ENCODE peak calls at places on chromosomes 2 and 18, in four cellular contexts. X is stimulated activated CD8-positive, alpha-beta memory T cell treated with anti-CD3 and anti-CD28 coated beads, Interleukin-15, amount 100 ng/mL, for 1 hour; D is hippocampal formation; L is substantia nigra. W is an unnamed sample.

GRCh38 chr2:240208631-240209211 is 68.3 kb upstream of the OTOS start:
- DNase-seq in X (no peak), D (no peak), L (no peak), W (peak)

GRCh38 chr2:153403937-153404336 is 74.6 kb downstream of the RPRM start:
- DNase-seq in X (no peak), D (no peak), L (no peak), W (peak)

GRCh38 chr2:16330012-16330411 is 335.6 kb downstream of the CYRIA start:
- DNase-seq in X (no peak), D (no peak), L (no peak), W (peak)

GRCh38 chr2:231321021-231321420 is 74.5 kb upstream of the B3GNT7 start:
- DNase-seq in X (no peak), D (no peak), L (peak), W (no peak)

GRCh38 chr2:195363496-195363895 is 293.5 kb upstream of the SLC39A10 start:
- DNase-seq in X (no peak), D (no peak), L (no peak), W (no peak)

GRCh38 chr2:45224996-45225380 is 215.7 kb upstream of the SIX2 start:
- DNase-seq in X (no peak), D (no peak), L (no peak), W (no peak)

GRCh38 chr18:3704556-3705162 is 254.7 kb downstream of the TGIF1 start:
- DNase-seq in X (no peak), D (no peak), L (no peak), W (no peak)

GRCh38 chr2:167732251-167732788 is 515.1 kb downstream of the STK39 start:
- DNase-seq in X (no peak), D (no peak), L (no peak), W (no peak)

GRCh38 chr2:239035361-239035814 is 187.5 kb downstream of the TWIST2 start:
- DNase-seq in X (peak), D (no peak), L (peak), W (peak)

W was measured in osteoblast.